ENCODE peak calls at places on chromosomes 16 and 17, in five cellular contexts. One of them, this sample, is unnamed.

GRCh38 chr17:76673729-76674128 is 30.2 kb upstream of the ST6GALNAC1 start:
- DNase-seq in IMR-90: no peak
- DNase-seq in RWPE1: no peak
- DNase-seq in heart left ventricle: no peak
- DNase-seq in glutamatergic neuron: no peak
- DNase-seq in this sample: no peak

GRCh38 chr17:41544497-41544896 is 16.4 kb upstream of the KRT19 start:
- DNase-seq in IMR-90: no peak
- DNase-seq in RWPE1: no peak
- DNase-seq in heart left ventricle: no peak
- DNase-seq in glutamatergic neuron: no peak
- DNase-seq in this sample: no peak

GRCh38 chr17:32283745-32284207 is 18.1 kb downstream of the RHBDL3 start:
- DNase-seq in IMR-90: peak
- DNase-seq in RWPE1: no peak
- DNase-seq in heart left ventricle: no peak
- DNase-seq in glutamatergic neuron: no peak
- DNase-seq in this sample: no peak

GRCh38 chr17:3978421-3979275 is 14.4 kb upstream of the ATP2A3 start:
- DNase-seq in IMR-90: no peak
- DNase-seq in RWPE1: no peak
- DNase-seq in heart left ventricle: peak
- DNase-seq in glutamatergic neuron: no peak
- DNase-seq in this sample: no peak

GRCh38 chr17:49959183-49959935 is 9.6 kb upstream of the DLX4 start:
- DNase-seq in IMR-90: peak
- DNase-seq in RWPE1: peak
- DNase-seq in heart left ventricle: no peak
- DNase-seq in glutamatergic neuron: no peak
- DNase-seq in this sample: no peak

GRCh38 chr16:50645858-50646257 is 35.3 kb downstream of the SNX20 start:
- DNase-seq in IMR-90: no peak
- DNase-seq in RWPE1: no peak
- DNase-seq in heart left ventricle: no peak
- DNase-seq in glutamatergic neuron: no peak
- DNase-seq in this sample: no peak

GRCh38 chr16:22948058-22948602 is 134.2 kb downstream of the HS3ST2 start:
- DNase-seq in IMR-90: no peak
- DNase-seq in RWPE1: no peak
- DNase-seq in heart left ventricle: no peak
- DNase-seq in glutamatergic neuron: no peak
- DNase-seq in this sample: peak

GRCh38 chr16:651844-652243 is 2.7 kb downstream of the WDR90 start:
- DNase-seq in IMR-90: no peak
- DNase-seq in RWPE1: no peak
- DNase-seq in heart left ventricle: no peak
- DNase-seq in glutamatergic neuron: no peak
- DNase-seq in this sample: no peak

GRCh38 chr16:21952040-21952792 is 945 bp upstream of the UQCRC2 start:
- DNase-seq in IMR-90: peak
- DNase-seq in RWPE1: peak
- DNase-seq in heart left ventricle: peak
- DNase-seq in glutamatergic neuron: peak
- DNase-seq in this sample: peak

GRCh38 chr16:16157166-16157565 is 66.1 kb downstream of the ABCC6 start:
- DNase-seq in IMR-90: no peak
- DNase-seq in RWPE1: no peak
- DNase-seq in heart left ventricle: no peak
- DNase-seq in glutamatergic neuron: no peak
- DNase-seq in this sample: no peak

GRCh38 chr16:71456801-71457200 is 5.2 kb downstream of the ZNF23 start:
- DNase-seq in IMR-90: no peak
- DNase-seq in RWPE1: no peak
- DNase-seq in heart left ventricle: no peak
- DNase-seq in glutamatergic neuron: no peak
- DNase-seq in this sample: no peak

GRCh38 chr16:71460246-71460645 is 1.8 kb downstream of the ZNF23 start:
- DNase-seq in IMR-90: peak
- DNase-seq in RWPE1: peak
- DNase-seq in heart left ventricle: no peak
- DNase-seq in glutamatergic neuron: no peak
- DNase-seq in this sample: no peak

GRCh38 chr16:71467810-71468209 is 5.8 kb upstream of the ZNF23 start:
- DNase-seq in IMR-90: peak
- DNase-seq in RWPE1: peak
- DNase-seq in heart left ventricle: no peak
- DNase-seq in glutamatergic neuron: no peak
- DNase-seq in this sample: peak

GRCh38 chr16:71459510-71459909 is 2.5 kb downstream of the ZNF23 start:
- DNase-seq in IMR-90: no peak
- DNase-seq in RWPE1: no peak
- DNase-seq in heart left ventricle: no peak
- DNase-seq in glutamatergic neuron: no peak
- DNase-seq in this sample: no peak

DNA sequence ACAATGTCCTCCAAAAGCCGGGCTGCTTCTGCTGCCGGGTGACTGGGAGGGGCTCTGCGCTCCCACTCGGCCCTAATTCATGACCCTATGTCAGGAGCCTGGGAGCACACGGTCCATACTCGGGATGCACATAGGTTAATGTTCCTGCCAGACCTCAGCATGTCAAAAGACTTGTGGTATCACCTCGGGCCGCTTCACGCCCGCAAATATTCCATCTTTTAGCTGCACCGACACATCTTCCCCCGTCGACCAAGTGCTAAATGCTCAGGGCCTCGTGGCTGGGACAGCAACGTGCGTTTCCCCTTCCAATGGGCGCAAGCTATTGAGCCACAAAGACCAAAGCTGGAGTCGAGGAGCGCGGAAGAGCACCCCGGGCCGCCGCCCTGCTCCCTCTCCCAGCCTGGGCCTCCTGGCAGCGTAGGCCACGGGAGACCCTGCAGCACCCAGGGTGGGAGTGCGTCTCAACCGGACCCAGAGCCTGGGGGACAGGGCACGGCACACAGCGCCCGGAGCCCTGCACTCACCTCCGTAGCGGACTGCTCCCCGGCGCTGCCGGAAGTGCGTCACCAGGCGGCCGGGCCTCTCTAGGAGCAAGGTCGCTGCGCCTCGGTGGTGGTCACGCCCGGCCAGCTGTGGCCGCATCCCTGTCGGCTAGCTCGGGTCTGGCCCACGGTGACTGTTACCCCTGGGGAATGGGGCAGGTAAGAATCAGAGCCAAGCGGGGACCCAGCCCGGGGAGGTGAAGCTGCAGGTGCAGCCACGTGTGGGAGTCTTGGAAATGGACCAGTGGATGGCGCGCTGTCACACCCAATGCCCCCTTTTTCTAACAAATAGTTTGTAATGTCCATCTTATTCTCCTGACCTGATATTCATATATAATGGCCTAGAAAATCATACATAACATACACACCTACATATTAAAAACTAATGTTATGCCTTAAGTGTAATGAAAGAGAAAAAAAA is at the start of gene ZNF23:
- DNase-seq in IMR-90: peak
- DNase-seq in RWPE1: peak
- DNase-seq in heart left ventricle: peak
- DNase-seq in glutamatergic neuron: peak
- DNase-seq in this sample: peak
- TF ChIP-seq CTCF in IMR-90: no peak
- TF ChIP-seq CTCF in RWPE1: no peak
- TF ChIP-seq CTCF in heart left ventricle: no peak
- TF ChIP-seq CTCF in glutamatergic neuron: no peak
- TF ChIP-seq CTCF in this sample: no peak

DNA sequence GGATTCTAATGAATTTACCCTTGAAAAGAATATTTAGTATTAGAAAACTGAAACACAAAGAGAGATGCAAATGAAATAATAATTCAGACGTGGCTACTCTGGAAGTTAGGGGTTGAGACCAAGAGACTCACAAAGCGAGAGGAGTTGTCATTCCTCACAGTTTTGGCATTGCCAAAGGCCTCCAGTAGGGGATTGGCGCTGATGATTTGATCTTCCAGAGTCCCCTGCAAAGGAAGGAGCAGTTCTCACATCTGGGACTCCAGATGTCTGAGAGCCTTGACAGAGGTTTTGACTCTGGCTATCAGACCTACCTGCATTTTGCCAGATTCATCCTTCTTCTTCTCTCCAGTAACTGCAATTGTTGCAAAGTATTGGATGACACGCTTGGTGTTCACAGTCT is 6.6 kb downstream of the MYH8 start:
- DNase-seq in IMR-90: no peak
- DNase-seq in RWPE1: no peak
- DNase-seq in heart left ventricle: no peak
- DNase-seq in glutamatergic neuron: no peak
- DNase-seq in this sample: no peak
- TF ChIP-seq CTCF in IMR-90: no peak
- TF ChIP-seq CTCF in RWPE1: no peak
- TF ChIP-seq CTCF in heart left ventricle: no peak
- TF ChIP-seq CTCF in glutamatergic neuron: no peak
- TF ChIP-seq CTCF in this sample: no peak

DNA sequence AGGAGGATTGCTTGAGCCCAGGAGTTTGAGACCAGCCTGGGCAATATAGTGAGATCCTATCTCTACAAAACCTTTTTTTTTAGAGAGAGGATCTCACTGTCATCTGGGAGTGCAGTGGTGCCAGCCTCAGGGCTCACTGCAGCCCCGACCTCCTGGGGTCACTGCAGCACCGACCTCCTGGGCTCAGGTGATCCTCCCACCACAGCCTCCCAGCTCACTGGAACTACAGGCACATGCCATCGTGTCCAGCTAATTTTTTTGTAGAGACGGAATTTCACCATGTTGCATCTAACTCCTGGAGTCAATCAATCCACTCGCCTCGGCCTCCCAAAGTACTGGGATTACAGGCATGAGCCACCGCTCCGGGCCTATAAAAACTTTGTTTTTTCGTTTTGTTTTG is 15.4 kb downstream of the MAPK8IP3 start:
- DNase-seq in IMR-90: no peak
- DNase-seq in RWPE1: no peak
- DNase-seq in heart left ventricle: no peak
- DNase-seq in glutamatergic neuron: no peak
- DNase-seq in this sample: no peak
- TF ChIP-seq CTCF in IMR-90: no peak
- TF ChIP-seq CTCF in RWPE1: no peak
- TF ChIP-seq CTCF in heart left ventricle: no peak
- TF ChIP-seq CTCF in glutamatergic neuron: no peak
- TF ChIP-seq CTCF in this sample: no peak

GRCh38 chr17:74619077-74619673 is 4.4 kb downstream of the CD300E start:
- DNase-seq in IMR-90: no peak
- DNase-seq in RWPE1: no peak
- DNase-seq in heart left ventricle: no peak
- DNase-seq in glutamatergic neuron: no peak
- DNase-seq in this sample: no peak

GRCh38 chr17:74618446-74618845 is 5.1 kb downstream of the CD300E start:
- DNase-seq in IMR-90: no peak
- DNase-seq in RWPE1: no peak
- DNase-seq in heart left ventricle: no peak
- DNase-seq in glutamatergic neuron: no peak
- DNase-seq in this sample: no peak

GRCh38 chr17:74623693-74624093 is at the start of gene CD300E:
- DNase-seq in IMR-90: no peak
- DNase-seq in RWPE1: no peak
- DNase-seq in heart left ventricle: no peak
- DNase-seq in glutamatergic neuron: no peak
- DNase-seq in this sample: no peak
- TF ChIP-seq CTCF in IMR-90: no peak
- TF ChIP-seq CTCF in RWPE1: no peak
- TF ChIP-seq CTCF in heart left ventricle: no peak
- TF ChIP-seq CTCF in glutamatergic neuron: no peak
- TF ChIP-seq CTCF in this sample: no peak

GRCh38 chr16:85759631-85760419 is 8.9 kb upstream of the C16orf74 start:
- DNase-seq in IMR-90: no peak
- DNase-seq in RWPE1: no peak
- DNase-seq in heart left ventricle: peak
- DNase-seq in glutamatergic neuron: no peak
- DNase-seq in this sample: no peak
- TF ChIP-seq CTCF in IMR-90: peak
- TF ChIP-seq CTCF in RWPE1: peak
- TF ChIP-seq CTCF in heart left ventricle: peak
- TF ChIP-seq CTCF in glutamatergic neuron: peak
- TF ChIP-seq CTCF in this sample: peak

DNA sequence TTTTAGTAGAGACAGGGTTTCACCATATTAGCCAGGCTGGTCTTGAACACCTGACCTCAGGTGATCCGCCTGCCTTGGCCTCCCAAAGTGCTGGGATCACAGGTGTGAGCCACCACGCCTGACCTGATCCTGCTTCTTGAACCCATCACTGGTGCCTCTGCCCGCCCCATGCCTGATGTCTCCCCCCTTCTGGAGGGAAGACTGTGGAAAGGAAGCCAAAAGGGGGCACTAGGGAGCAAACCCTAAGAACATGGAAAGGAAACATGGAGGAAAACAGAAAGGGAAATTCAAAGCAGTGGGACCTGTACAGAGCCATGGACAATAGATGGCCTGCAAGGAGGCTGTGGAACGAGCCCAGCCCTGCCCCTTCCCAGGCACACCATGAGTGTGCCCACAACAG is 31.1 kb upstream of the FASN start:
- DNase-seq in IMR-90: no peak
- DNase-seq in RWPE1: no peak
- DNase-seq in heart left ventricle: no peak
- DNase-seq in glutamatergic neuron: no peak
- DNase-seq in this sample: no peak
- TF ChIP-seq CTCF in IMR-90: peak
- TF ChIP-seq CTCF in RWPE1: no peak
- TF ChIP-seq CTCF in heart left ventricle: no peak
- TF ChIP-seq CTCF in glutamatergic neuron: no peak
- TF ChIP-seq CTCF in this sample: no peak

GRCh38 chr16:56281256-56281805 is 90.0 kb downstream of the GNAO1 start:
- DNase-seq in IMR-90: no peak
- DNase-seq in RWPE1: peak
- DNase-seq in heart left ventricle: no peak
- DNase-seq in glutamatergic neuron: no peak
- DNase-seq in this sample: peak
- TF ChIP-seq CTCF in IMR-90: peak
- TF ChIP-seq CTCF in RWPE1: no peak
- TF ChIP-seq CTCF in heart left ventricle: no peak
- TF ChIP-seq CTCF in glutamatergic neuron: peak
- TF ChIP-seq CTCF in this sample: peak

GRCh38 chr17:5661486-5662125 is 77.3 kb upstream of the NLRP1 start:
- DNase-seq in IMR-90: no peak
- DNase-seq in RWPE1: no peak
- DNase-seq in heart left ventricle: no peak
- DNase-seq in glutamatergic neuron: no peak
- DNase-seq in this sample: no peak
- TF ChIP-seq CTCF in IMR-90: no peak
- TF ChIP-seq CTCF in RWPE1: no peak
- TF ChIP-seq CTCF in heart left ventricle: no peak
- TF ChIP-seq CTCF in glutamatergic neuron: no peak
- TF ChIP-seq CTCF in this sample: no peak